ENCODE peak calls at places on chromosomes 3 and 15, in eight cellular contexts. One of them, this sample, is unnamed.
A peak's percentile ranks its signal among the peaks of the same experiment; 100 is the strongest.

GRCh38 chr15:79540551-79540950 is 108.4 kb downstream of the MINAR1 start:
- DNase-seq in tibial nerve: no peak
- DNase-seq in body of pancreas: no peak
- DNase-seq in suprapubic skin: no peak
- DNase-seq in NB4: peak; percentile 55
- DNase-seq in heart left ventricle: no peak
- DNase-seq in GM12892: no peak
- DNase-seq in right lobe of liver: no peak
- DNase-seq in this sample: no peak

GRCh38 chr15:38991126-38991525 is 426.5 kb upstream of the RASGRP1 start:
- DNase-seq in tibial nerve: no peak
- DNase-seq in body of pancreas: no peak
- DNase-seq in suprapubic skin: no peak
- DNase-seq in NB4: peak; percentile 11
- DNase-seq in heart left ventricle: no peak
- DNase-seq in GM12892: no peak
- DNase-seq in right lobe of liver: no peak
- DNase-seq in this sample: peak; percentile 6

GRCh38 chr3:171379281-171379680 is 80.9 kb downstream of the TNIK start:
- DNase-seq in tibial nerve: no peak
- DNase-seq in body of pancreas: no peak
- DNase-seq in suprapubic skin: no peak
- DNase-seq in NB4: no peak
- DNase-seq in heart left ventricle: no peak
- DNase-seq in GM12892: no peak
- DNase-seq in right lobe of liver: no peak
- DNase-seq in this sample: no peak

GRCh38 chr3:81242871-81243270 is 518.6 kb downstream of the GBE1 start:
- DNase-seq in tibial nerve: no peak
- DNase-seq in body of pancreas: no peak
- DNase-seq in suprapubic skin: no peak
- DNase-seq in NB4: peak; percentile 19
- DNase-seq in heart left ventricle: no peak
- DNase-seq in GM12892: no peak
- DNase-seq in right lobe of liver: no peak
- DNase-seq in this sample: no peak

GRCh38 chr3:169562988-169563774 is 100.3 kb downstream of the MECOM start:
- DNase-seq in tibial nerve: no peak
- DNase-seq in body of pancreas: no peak
- DNase-seq in suprapubic skin: no peak
- DNase-seq in NB4: peak; percentile 4
- DNase-seq in heart left ventricle: no peak
- DNase-seq in GM12892: no peak
- DNase-seq in right lobe of liver: no peak
- DNase-seq in this sample: no peak

GRCh38 chr15:68781766-68782588 is 38.7 kb downstream of the ANP32A start:
- DNase-seq in tibial nerve: peak; percentile 33
- DNase-seq in body of pancreas: no peak
- DNase-seq in suprapubic skin: no peak
- DNase-seq in NB4: no peak
- DNase-seq in heart left ventricle: peak; percentile 84
- DNase-seq in GM12892: no peak
- DNase-seq in right lobe of liver: peak; percentile 78
- DNase-seq in this sample: no peak

GRCh38 chr15:88663216-88663615 is 24.4 kb downstream of the ISG20 start:
- DNase-seq in tibial nerve: no peak
- DNase-seq in body of pancreas: peak; percentile 74
- DNase-seq in suprapubic skin: peak; percentile 61
- DNase-seq in NB4: no peak
- DNase-seq in heart left ventricle: no peak
- DNase-seq in GM12892: no peak
- DNase-seq in right lobe of liver: no peak
- DNase-seq in this sample: no peak

GRCh38 chr3:179020112-179020511 is 51.5 kb downstream of the ZMAT3 start:
- DNase-seq in tibial nerve: no peak
- DNase-seq in body of pancreas: no peak
- DNase-seq in suprapubic skin: no peak
- DNase-seq in NB4: no peak
- DNase-seq in heart left ventricle: no peak
- DNase-seq in GM12892: no peak
- DNase-seq in right lobe of liver: no peak
- DNase-seq in this sample: no peak

GRCh38 chr3:57434041-57434440 is 110.1 kb downstream of the DNAH12 start:
- DNase-seq in tibial nerve: no peak
- DNase-seq in body of pancreas: no peak
- DNase-seq in suprapubic skin: no peak
- DNase-seq in NB4: peak; percentile 10
- DNase-seq in heart left ventricle: no peak
- DNase-seq in GM12892: no peak
- DNase-seq in right lobe of liver: no peak
- DNase-seq in this sample: peak; percentile 15

GRCh38 chr3:44414517-44415090 is 62.9 kb downstream of the ZNF445 start:
- DNase-seq in tibial nerve: no peak
- DNase-seq in body of pancreas: no peak
- DNase-seq in suprapubic skin: no peak
- DNase-seq in NB4: no peak
- DNase-seq in heart left ventricle: no peak
- DNase-seq in GM12892: no peak
- DNase-seq in right lobe of liver: no peak
- DNase-seq in this sample: no peak

GRCh38 chr15:77430652-77431051 is 10.0 kb downstream of the HMG20A start:
- DNase-seq in tibial nerve: no peak
- DNase-seq in body of pancreas: no peak
- DNase-seq in suprapubic skin: no peak
- DNase-seq in NB4: no peak
- DNase-seq in heart left ventricle: no peak
- DNase-seq in GM12892: no peak
- DNase-seq in right lobe of liver: no peak
- DNase-seq in this sample: no peak

GRCh38 chr15:72358121-72358520 is 17.7 kb downstream of the HEXA start:
- DNase-seq in tibial nerve: no peak
- DNase-seq in body of pancreas: no peak
- DNase-seq in suprapubic skin: no peak
- DNase-seq in NB4: no peak
- DNase-seq in heart left ventricle: no peak
- DNase-seq in GM12892: no peak
- DNase-seq in right lobe of liver: no peak
- DNase-seq in this sample: no peak

GRCh38 chr3:101849714-101850326 is 506 bp downstream of the NFKBIZ start:
- DNase-seq in tibial nerve: peak; percentile 16
- DNase-seq in body of pancreas: peak; percentile 55
- DNase-seq in suprapubic skin: peak; percentile 85
- DNase-seq in NB4: peak; percentile 64
- DNase-seq in heart left ventricle: peak; percentile 56
- DNase-seq in GM12892: no peak
- DNase-seq in right lobe of liver: peak; percentile 76
- DNase-seq in this sample: no peak

GRCh38 chr3:45592830-45593707 is 1.5 kb upstream of the LIMD1 start:
- DNase-seq in tibial nerve: peak; percentile 92
- DNase-seq in body of pancreas: peak; percentile 96
- DNase-seq in suprapubic skin: peak; percentile 96
- DNase-seq in NB4: peak; percentile 94
- DNase-seq in heart left ventricle: peak; percentile 97
- DNase-seq in GM12892: peak; percentile 40
- DNase-seq in right lobe of liver: peak; percentile 96
- DNase-seq in this sample: peak; percentile 95

GRCh38 chr3:25557641-25558040 is 107.1 kb downstream of the TOP2B start:
- DNase-seq in tibial nerve: no peak
- DNase-seq in body of pancreas: no peak
- DNase-seq in suprapubic skin: no peak
- DNase-seq in NB4: no peak
- DNase-seq in heart left ventricle: no peak
- DNase-seq in GM12892: no peak
- DNase-seq in right lobe of liver: no peak
- DNase-seq in this sample: no peak

GRCh38 chr3:192831111-192831644 is 86.5 kb downstream of the MB21D2 start:
- DNase-seq in tibial nerve: no peak
- DNase-seq in body of pancreas: no peak
- DNase-seq in suprapubic skin: no peak
- DNase-seq in NB4: no peak
- DNase-seq in heart left ventricle: no peak
- DNase-seq in GM12892: no peak
- DNase-seq in right lobe of liver: no peak
- DNase-seq in this sample: no peak

GRCh38 chr3:48663489-48664312 is 1.0 kb upstream of the CELSR3 start:
- DNase-seq in tibial nerve: peak; percentile 88
- DNase-seq in body of pancreas: peak; percentile 81
- DNase-seq in suprapubic skin: peak; percentile 93
- DNase-seq in NB4: no peak
- DNase-seq in heart left ventricle: peak; percentile 90
- DNase-seq in GM12892: peak; percentile 99
- DNase-seq in right lobe of liver: peak; percentile 78
- DNase-seq in this sample: peak; percentile 99
- TF ChIP-seq POLR2A in tibial nerve: peak; percentile 54
- TF ChIP-seq POLR2A in body of pancreas: peak; percentile 41
- TF ChIP-seq POLR2A in suprapubic skin: no peak
- TF ChIP-seq POLR2A in NB4: no peak
- TF ChIP-seq POLR2A in heart left ventricle: peak; percentile 32
- TF ChIP-seq POLR2A in GM12892: peak; percentile 69
- TF ChIP-seq POLR2A in right lobe of liver: peak; percentile 64
- TF ChIP-seq POLR2A in this sample: peak; percentile 59

GRCh38 chr15:74779162-74779648 is 2.7 kb upstream of the CSK start:
- DNase-seq in tibial nerve: no peak
- DNase-seq in body of pancreas: no peak
- DNase-seq in suprapubic skin: no peak
- DNase-seq in NB4: no peak
- DNase-seq in heart left ventricle: no peak
- DNase-seq in GM12892: no peak
- DNase-seq in right lobe of liver: no peak
- DNase-seq in this sample: no peak

GRCh38 chr15:74781673-74782595 is at the start of gene CSK:
- DNase-seq in tibial nerve: peak; percentile 38
- DNase-seq in body of pancreas: peak; percentile 79
- DNase-seq in suprapubic skin: no peak
- DNase-seq in NB4: peak; percentile 86
- DNase-seq in heart left ventricle: peak; percentile 89
- DNase-seq in GM12892: peak; percentile 78
- DNase-seq in right lobe of liver: peak; percentile 86
- DNase-seq in this sample: peak; percentile 70

GRCh38 chr15:74780523-74780982 is 1.3 kb upstream of the CSK start:
- DNase-seq in tibial nerve: no peak
- DNase-seq in body of pancreas: no peak
- DNase-seq in suprapubic skin: no peak
- DNase-seq in NB4: peak; percentile 55
- DNase-seq in heart left ventricle: no peak
- DNase-seq in GM12892: no peak
- DNase-seq in right lobe of liver: no peak
- DNase-seq in this sample: no peak

GRCh38 chr15:74782596-74783071 is 754 bp downstream of the CSK start:
- DNase-seq in tibial nerve: no peak
- DNase-seq in body of pancreas: peak; percentile 18
- DNase-seq in suprapubic skin: no peak
- DNase-seq in NB4: no peak
- DNase-seq in heart left ventricle: no peak
- DNase-seq in GM12892: no peak
- DNase-seq in right lobe of liver: no peak
- DNase-seq in this sample: no peak

DNA sequence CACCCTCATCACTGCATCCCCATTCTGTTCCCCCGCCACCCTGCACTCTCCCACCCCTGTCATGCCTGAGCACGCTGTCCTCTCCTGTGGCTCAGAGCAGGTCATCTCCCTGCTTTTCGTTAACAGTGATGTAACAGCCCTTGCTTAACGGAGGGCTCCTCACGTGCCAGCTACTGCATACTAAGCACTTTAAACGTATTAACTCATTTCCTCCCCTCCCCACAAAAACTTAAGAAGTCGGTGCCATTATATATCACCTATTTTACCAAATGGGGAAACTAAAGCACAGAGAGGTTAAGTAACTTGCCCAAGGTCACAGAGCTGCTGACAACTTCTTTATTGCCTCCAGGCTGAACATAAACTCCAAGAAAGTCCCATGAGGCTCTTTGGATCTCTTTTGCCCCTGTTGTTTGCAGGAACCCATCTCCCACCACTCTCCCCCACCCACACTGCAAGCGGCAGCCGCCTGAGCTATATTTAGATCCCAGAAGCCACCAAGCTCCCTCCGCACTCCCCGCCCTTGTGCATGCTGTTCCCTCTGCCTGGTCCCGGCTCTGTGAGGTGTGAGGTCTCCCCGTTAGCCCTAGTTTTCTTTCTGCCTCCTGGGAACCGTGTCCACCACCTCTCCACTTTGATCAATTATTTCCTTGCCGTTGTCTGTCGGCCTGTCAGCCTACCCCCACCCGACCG is 752 bp upstream of the CSK start:
- DNase-seq in tibial nerve: no peak
- DNase-seq in body of pancreas: no peak
- DNase-seq in suprapubic skin: no peak
- DNase-seq in NB4: peak; percentile 92
- DNase-seq in heart left ventricle: no peak
- DNase-seq in GM12892: no peak
- DNase-seq in right lobe of liver: peak; percentile 81
- DNase-seq in this sample: no peak
- TF ChIP-seq POLR2A in tibial nerve: no peak
- TF ChIP-seq POLR2A in body of pancreas: peak; percentile 41
- TF ChIP-seq POLR2A in suprapubic skin: no peak
- TF ChIP-seq POLR2A in NB4: no peak
- TF ChIP-seq POLR2A in heart left ventricle: no peak
- TF ChIP-seq POLR2A in GM12892: peak; percentile 49
- TF ChIP-seq POLR2A in right lobe of liver: peak; percentile 76
- TF ChIP-seq POLR2A in this sample: no peak

DNA sequence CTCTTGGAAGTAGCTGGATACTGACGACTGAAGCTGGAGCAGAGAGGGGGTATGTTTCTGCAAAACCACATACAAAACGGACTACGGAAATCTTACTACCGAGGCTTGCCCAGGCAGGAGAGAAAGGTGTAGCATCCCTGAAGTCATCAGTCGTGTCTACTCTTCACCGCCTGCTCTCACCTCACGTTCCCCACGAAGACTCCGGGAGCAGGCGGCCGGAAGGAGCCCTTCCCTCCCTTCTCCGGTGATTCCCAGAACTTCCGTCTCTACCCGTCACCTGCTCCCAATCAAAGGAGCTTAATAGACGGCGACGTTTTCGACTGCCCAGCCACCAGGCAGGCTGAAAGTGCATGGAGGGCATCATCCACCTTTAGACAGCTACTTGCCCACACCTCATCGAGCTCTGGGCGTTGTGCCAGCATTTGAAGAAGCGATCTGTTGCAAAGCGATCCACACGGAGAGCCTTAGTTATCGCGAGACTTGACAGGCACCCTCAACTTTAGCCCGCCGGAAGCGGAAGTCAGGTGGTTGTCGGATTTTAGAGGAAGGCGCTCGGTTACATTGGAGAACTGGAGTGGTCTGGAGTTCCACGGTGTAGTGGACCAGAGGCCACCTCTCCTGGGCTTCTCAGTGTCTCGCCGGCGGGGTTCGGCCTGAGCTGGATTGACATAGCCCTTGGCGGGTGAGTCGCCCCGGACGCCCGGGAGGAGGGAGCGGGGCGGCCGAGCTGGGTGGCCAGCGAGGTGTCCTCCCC is at the start of gene RAMAC:
- DNase-seq in tibial nerve: peak; percentile 83
- DNase-seq in body of pancreas: peak; percentile 96
- DNase-seq in suprapubic skin: peak; percentile 96
- DNase-seq in NB4: peak; percentile 96
- DNase-seq in heart left ventricle: peak; percentile 96
- DNase-seq in GM12892: peak; percentile 72
- DNase-seq in right lobe of liver: peak; percentile 95
- DNase-seq in this sample: peak; percentile 60
- TF ChIP-seq POLR2A in tibial nerve: no peak
- TF ChIP-seq POLR2A in body of pancreas: peak; percentile 84
- TF ChIP-seq POLR2A in suprapubic skin: peak; percentile 47
- TF ChIP-seq POLR2A in NB4: peak; percentile 68
- TF ChIP-seq POLR2A in heart left ventricle: peak; percentile 49
- TF ChIP-seq POLR2A in GM12892: peak; percentile 87
- TF ChIP-seq POLR2A in right lobe of liver: peak; percentile 67
- TF ChIP-seq POLR2A in this sample: peak; percentile 61

GRCh38 chr3:106420628-106421027 is 551.8 kb upstream of the CBLB start:
- DNase-seq in tibial nerve: no peak
- DNase-seq in body of pancreas: no peak
- DNase-seq in suprapubic skin: no peak
- DNase-seq in NB4: no peak
- DNase-seq in heart left ventricle: no peak
- DNase-seq in GM12892: no peak
- DNase-seq in right lobe of liver: no peak
- DNase-seq in this sample: no peak
- TF ChIP-seq POLR2A in tibial nerve: no peak
- TF ChIP-seq POLR2A in body of pancreas: no peak
- TF ChIP-seq POLR2A in suprapubic skin: no peak
- TF ChIP-seq POLR2A in NB4: no peak
- TF ChIP-seq POLR2A in heart left ventricle: no peak
- TF ChIP-seq POLR2A in GM12892: no peak
- TF ChIP-seq POLR2A in right lobe of liver: no peak
- TF ChIP-seq POLR2A in this sample: no peak